ENCODE peak calls at places on chromosomes 13 and 19, in five cellular contexts. Y, C, S, X and E are unnamed samples.

GRCh38 chr13:24493356-24493755 is 19.2 kb downstream of the PARP4 start:
- DNase-seq in Y (no peak), C (no peak), S (no peak), X (peak), E (no peak)

GRCh38 chr13:113034451-113035208 is 65.6 kb downstream of the MCF2L start:
- DNase-seq in Y (peak), C (peak), S (no peak), X (peak), E (no peak)

GRCh38 chr13:21018220-21018619 is 43.2 kb downstream of the LATS2 start:
- DNase-seq in Y (no peak), C (no peak), S (no peak), X (no peak), E (no peak)

GRCh38 chr19:35006342-35006998 is 6.3 kb downstream of the GRAMD1A start:
- DNase-seq in Y (no peak), C (no peak), S (no peak), X (peak), E (no peak)

GRCh38 chr13:30905932-30906383 is at the start of gene MEDAG:
- DNase-seq in Y (no peak), C (peak), S (no peak), X (peak), E (no peak)

GRCh38 chr19:4414800-4415251 is 12.4 kb downstream of the CHAF1A start:
- DNase-seq in Y (no peak), C (no peak), S (no peak), X (peak), E (no peak)

GRCh38 chr19:1093330-1093729 is 1.8 kb downstream of the POLR2E start:
- DNase-seq in Y (no peak), C (no peak), S (no peak), X (no peak), E (no peak)

GRCh38 chr19:46579286-46579944 is 21.7 kb upstream of the CALM3 start:
- DNase-seq in Y (peak), C (no peak), S (peak), X (peak), E (peak)

GRCh38 chr13:107586216-107586615 is 629.1 kb downstream of the LIG4 start:
- DNase-seq in Y (no peak), C (no peak), S (no peak), X (peak), E (no peak)

GRCh38 chr13:32019612-32020233 is 11.9 kb upstream of the FRY start:
- DNase-seq in Y (peak), C (no peak), S (peak), X (peak), E (peak)

GRCh38 chr13:31965361-31966066 is 66.1 kb upstream of the FRY start:
- DNase-seq in Y (no peak), C (no peak), S (no peak), X (peak), E (peak)

GRCh38 chr19:43548706-43549105 is 15.7 kb downstream of the ZNF575 start:
- DNase-seq in Y (no peak), C (no peak), S (no peak), X (no peak), E (no peak)

GRCh38 chr13:72960541-72960940 is 98.3 kb upstream of the KLF5 start:
- DNase-seq in Y (no peak), C (no peak), S (no peak), X (no peak), E (no peak)

GRCh38 chr19:6424190-6424938 is at the start of gene KHSRP:
- DNase-seq in Y (peak), C (no peak), S (peak), X (no peak), E (no peak)

GRCh38 chr19:3683866-3684816 is 16.1 kb downstream of the PIP5K1C start:
- DNase-seq in Y (no peak), C (no peak), S (no peak), X (peak), E (peak)

GRCh38 chr19:14565765-14566711 is 5.8 kb downstream of the NDUFB7 start:
- DNase-seq in Y (no peak), C (no peak), S (no peak), X (no peak), E (peak)

GRCh38 chr19:57803594-57804325 is 11.0 kb downstream of the ZNF552 start:
- DNase-seq in Y (no peak), C (no peak), S (no peak), X (peak), E (no peak)

GRCh38 chr13:25744176-25744575 is 307.6 kb downstream of the SHISA2 start:
- DNase-seq in Y (no peak), C (no peak), S (no peak), X (peak), E (no peak)

GRCh38 chr13:113589961-113590339 is 5.4 kb downstream of the TFDP1 start:
- DNase-seq in Y (no peak), C (no peak), S (no peak), X (no peak), E (peak)

GRCh38 chr13:57045816-57046691 is 94.7 kb upstream of the PRR20A start:
- DNase-seq in Y (no peak), C (no peak), S (no peak), X (no peak), E (no peak)

GRCh38 chr19:53130506-53130905 is 2.2 kb downstream of the ZNF415 start:
- DNase-seq in Y (no peak), C (no peak), S (no peak), X (peak), E (no peak)

GRCh38 chr13:57748096-57748495 is 116.6 kb downstream of the PCDH17 start:
- DNase-seq in Y (no peak), C (no peak), S (no peak), X (no peak), E (no peak)

GRCh38 chr19:18708452-18709231 is 25.2 kb downstream of the CRTC1 start:
- DNase-seq in Y (no peak), C (no peak), S (no peak), X (no peak), E (no peak)

GRCh38 chr13:39960206-39960605 is 304.7 kb downstream of the COG6 start:
- DNase-seq in Y (no peak), C (no peak), S (no peak), X (no peak), E (no peak)

GRCh38 chr13:22839554-22840286 is 341.1 kb upstream of the SGCG start:
- DNase-seq in Y (no peak), C (no peak), S (no peak), X (no peak), E (no peak)

GRCh38 chr19:4584670-4585460 is 25.4 kb upstream of the SEMA6B start:
- DNase-seq in Y (peak), C (no peak), S (no peak), X (no peak), E (no peak)

GRCh38 chr13:72657379-72657778 is 70.0 kb downstream of the MZT1 start:
- DNase-seq in Y (no peak), C (no peak), S (no peak), X (no peak), E (no peak)

GRCh38 chr13:104006625-104007061 is 940.4 kb upstream of the SLC10A2 start:
- DNase-seq in Y (peak), C (no peak), S (no peak), X (peak), E (no peak)

GRCh38 chr13:110912651-110913051 is 2.2 kb downstream of the ANKRD10 start:
- DNase-seq in Y (no peak), C (no peak), S (no peak), X (peak), E (no peak)

GRCh38 chr13:73938375-73939070 is 195.7 kb downstream of the KLF12 start:
- DNase-seq in Y (no peak), C (no peak), S (no peak), X (peak), E (no peak)

GRCh38 chr13:39202746-39203145 is 164.5 kb downstream of the NHLRC3 start:
- DNase-seq in Y (no peak), C (no peak), S (no peak), X (no peak), E (no peak)

GRCh38 chr13:33642374-33643065 is 175.4 kb upstream of the RFC3 start:
- DNase-seq in Y (no peak), C (peak), S (no peak), X (peak), E (no peak)

GRCh38 chr19:38653028-38653571 is 5.7 kb downstream of the ACTN4 start:
- DNase-seq in Y (no peak), C (no peak), S (no peak), X (peak), E (no peak)

GRCh38 chr13:55199132-55199531 is 1941.6 kb upstream of the PRR20A start:
- DNase-seq in Y (peak), C (no peak), S (no peak), X (no peak), E (no peak)
- TF ChIP-seq CTCF in Y (peak), C (no peak), S (no peak), X (no peak), E (no peak)

DNA sequence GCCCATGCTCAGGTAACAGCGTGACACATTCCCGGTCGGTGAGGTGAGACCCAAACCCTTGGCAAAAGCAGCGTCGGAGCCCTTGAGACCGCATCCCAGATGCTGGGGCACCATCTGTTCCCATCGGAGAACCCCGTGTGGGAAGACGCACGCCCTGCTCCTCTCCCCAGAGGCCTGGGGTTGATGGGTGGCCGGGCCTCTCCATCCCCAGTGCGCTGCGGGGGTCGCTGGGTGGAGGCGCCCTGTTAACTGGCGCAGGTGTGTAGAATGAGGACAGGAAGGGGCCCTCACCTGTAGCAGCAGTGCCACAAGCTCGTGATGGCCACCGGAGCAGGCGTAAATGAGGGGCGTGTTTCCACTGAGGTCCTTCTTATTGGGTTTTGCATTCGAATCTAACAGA is 24.6 kb downstream of the PDCD5 start:
- DNase-seq in Y (no peak), C (no peak), S (no peak), X (no peak), E (no peak)
- TF ChIP-seq CTCF in Y (no peak), C (no peak), S (no peak), X (no peak), E (no peak)

DNA sequence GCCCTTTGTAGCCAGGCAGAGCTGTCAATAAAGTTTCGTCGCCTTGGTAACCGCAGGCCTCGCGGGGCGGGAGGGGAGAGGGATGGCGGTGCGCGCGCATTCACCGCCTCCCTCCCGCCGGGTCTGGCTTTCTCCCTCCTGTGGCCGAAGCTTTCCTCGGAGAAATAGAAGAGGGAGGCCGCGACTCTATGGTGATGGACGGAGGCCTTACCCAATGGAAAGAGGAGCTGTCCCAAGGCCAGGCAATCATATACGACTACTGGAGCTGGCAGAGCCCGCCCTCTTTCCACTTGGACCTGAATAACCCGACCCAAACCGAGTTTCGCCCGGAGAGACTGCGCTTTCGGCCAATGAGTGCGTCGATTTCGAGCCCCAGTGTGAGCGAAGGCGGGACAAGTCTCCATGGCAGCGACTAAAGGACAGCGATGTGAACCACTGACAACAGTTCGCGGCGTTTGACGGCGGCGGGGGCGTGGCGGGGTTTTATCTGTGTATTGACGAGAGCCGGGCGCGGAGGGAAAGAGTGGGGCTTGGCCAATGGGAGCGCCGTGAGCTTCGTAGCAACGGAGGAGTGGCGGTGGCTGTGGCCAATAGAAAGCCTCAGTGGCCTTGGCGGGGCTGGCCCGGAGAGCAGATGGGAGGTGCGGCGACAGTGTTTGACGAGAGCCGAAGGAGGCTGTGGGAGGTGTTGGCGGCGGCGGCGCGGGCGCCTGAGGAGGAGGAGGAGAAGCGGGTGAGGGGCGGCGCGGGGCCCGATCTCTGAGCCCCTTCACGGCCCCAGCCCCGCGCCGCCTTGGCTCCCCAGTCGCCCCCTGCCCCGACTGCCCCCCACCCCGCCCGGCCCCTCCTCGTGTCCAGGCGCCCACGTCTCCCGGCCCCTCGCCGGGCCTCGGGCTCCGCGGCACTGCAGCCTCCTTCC is at the start of gene KMT5C:
- DNase-seq in Y (peak), C (peak), S (peak), X (peak), E (peak)
- TF ChIP-seq CTCF in Y (peak), C (peak), S (no peak), X (peak), E (no peak)

GRCh38 chr13:49908637-49909036 is 27.5 kb downstream of the SPRYD7 start:
- DNase-seq in Y (no peak), C (no peak), S (peak), X (no peak), E (no peak)
- TF ChIP-seq CTCF in Y (peak), C (no peak), S (peak), X (peak), E (no peak)